ENCODE peak calls at places on chromosome X, in eight cellular contexts. O is sciatic nerve, S is astrocyte, Y is transverse colon, C is thyroid gland, E is dermis blood vessel endothelial cell, B is lower leg skin, F is KG1. W is an unnamed sample.

GRCh38 chrX:19955306-19955705 is 35.6 kb downstream of the BCLAF3 start:
- DNase-seq in O (no peak), B (no peak), Y (no peak), E (no peak), C (no peak), F (no peak), S (no peak), W (no peak)

GRCh38 chrX:123590842-123591491 is 141.9 kb downstream of the THOC2 start:
- DNase-seq in Y (no peak), E (peak), C (no peak), O (no peak), B (no peak), F (no peak), S (peak), W (no peak)

GRCh38 chrX:103730147-103730546 is 19.4 kb downstream of the TMEM31 start:
- DNase-seq in S (no peak), B (no peak), F (no peak), Y (no peak), E (peak), C (no peak), O (no peak), W (peak)

GRCh38 chrX:40167240-40168182 is 69.8 kb upstream of the BCOR start:
- DNase-seq in E (no peak), F (no peak), Y (peak), O (peak), C (no peak), S (no peak), B (no peak), W (no peak)

GRCh38 chrX:153312041-153312440 is 9.5 kb downstream of the PNMA6F start:
- DNase-seq in C (no peak), E (no peak), B (no peak), F (no peak), Y (no peak), O (no peak), S (no peak), W (no peak)

GRCh38 chrX:115311666-115312065 is 22.2 kb downstream of the LUZP4 start:
- DNase-seq in O (no peak), E (peak), C (no peak), Y (no peak), B (no peak), F (no peak), S (peak), W (no peak)

GRCh38 chrX:103101280-103102042 is 8.5 kb upstream of the NXF3 start:
- DNase-seq in S (no peak), Y (no peak), O (no peak), F (no peak), C (no peak), B (no peak), E (no peak), W (no peak)

GRCh38 chrX:155857561-155857960 is 23.6 kb upstream of the VAMP7 start:
- DNase-seq in E (peak), B (no peak), F (no peak), Y (no peak), O (no peak), S (no peak), C (no peak), W (peak)

GRCh38 chrX:75278991-75279390 is 5.1 kb downstream of the UPRT start:
- DNase-seq in Y (no peak), O (no peak), E (peak), C (no peak), B (no peak), S (peak), F (no peak), W (no peak)

GRCh38 chrX:22534643-22535042 is 261.9 kb downstream of the CBLL2 start:
- DNase-seq in C (peak), F (no peak), O (no peak), B (no peak), E (peak), S (peak), Y (peak), W (peak)

GRCh38 chrX:131792789-131793462 is 230.2 kb upstream of the STK26 start:
- DNase-seq in S (peak), O (peak), F (no peak), Y (peak), E (peak), C (no peak), B (peak), W (peak)

GRCh38 chrX:152861116-152861515 is 30.3 kb downstream of the NSDHL start:
- DNase-seq in B (peak), E (no peak), C (no peak), S (peak), F (no peak), O (no peak), Y (no peak), W (no peak)

GRCh38 chrX:71603618-71604017 is 14.7 kb downstream of the CXCR3 start:
- DNase-seq in B (peak), C (no peak), S (no peak), F (no peak), O (no peak), E (no peak), Y (no peak), W (peak)

GRCh38 chrX:135596495-135596894 is 76.0 kb downstream of the INTS6L start:
- DNase-seq in F (peak), B (no peak), E (peak), C (peak), S (no peak), O (peak), Y (peak), W (peak)

GRCh38 chrX:108020631-108021030 is 24.2 kb upstream of the VSIG1 start:
- DNase-seq in O (no peak), Y (no peak), E (peak), F (no peak), C (no peak), S (no peak), B (no peak), W (no peak)

GRCh38 chrX:100600769-100601168 is 16.0 kb downstream of the TNMD start:
- DNase-seq in C (no peak), E (no peak), F (no peak), Y (no peak), B (no peak), S (no peak), O (no peak), W (no peak)

GRCh38 chrX:40544343-40545250 is 36.2 kb upstream of the ATP6AP2 start:
- DNase-seq in B (no peak), O (no peak), C (peak), F (no peak), Y (no peak), S (no peak), E (no peak), W (no peak)

GRCh38 chrX:44183329-44183728 is 160.1 kb downstream of the EFHC2 start:
- DNase-seq in B (no peak), S (no peak), Y (no peak), C (no peak), F (no peak), E (no peak), O (no peak), W (no peak)

W was measured in dermis microvascular lymphatic vessel endothelial cell.